ENCODE peak calls at places on chromosome 21, in four cellular contexts. H is coronary artery, F is spleen, E is brain microvascular endothelial cell. O is an unnamed sample.

GRCh38 chr21:37700641-37701202 is 215.5 kb downstream of the KCNJ6 start:
- DNase-seq in H (no peak), F (no peak), E (peak), O (peak)

GRCh38 chr21:14754682-14755081 is 208.6 kb upstream of the SAMSN1 start:
- DNase-seq in H (no peak), F (no peak), E (no peak), O (no peak)

GRCh38 chr21:14403681-14404318 is 20.9 kb upstream of the HSPA13 start:
- DNase-seq in H (no peak), F (no peak), E (peak), O (peak)

GRCh38 chr21:17925000-17925610 is 105.9 kb upstream of the C21orf91 start:
- DNase-seq in H (no peak), F (no peak), E (peak), O (peak)

GRCh38 chr21:14603202-14603601 is 57.1 kb upstream of the SAMSN1 start:
- DNase-seq in H (no peak), F (no peak), E (peak), O (no peak)

GRCh38 chr21:36420571-36421339 is 35.6 kb downstream of the CHAF1B start:
- DNase-seq in H (no peak), F (no peak), E (no peak), O (no peak)

GRCh38 chr21:26554365-26554764 is 18.7 kb downstream of the CYYR1 start:
- DNase-seq in H (no peak), F (no peak), E (no peak), O (no peak)

GRCh38 chr21:23809573-23809972 is 1797.7 kb downstream of the MRPL39 start:
- DNase-seq in H (no peak), F (no peak), E (no peak), O (no peak)

GRCh38 chr21:30408782-30409494 is 13.1 kb downstream of the KRTAP13-1 start:
- DNase-seq in H (no peak), F (no peak), E (peak), O (peak)

GRCh38 chr21:44887126-44887806 is 13.8 kb upstream of the PTTG1IP start:
- DNase-seq in H (no peak), F (peak), E (no peak), O (no peak)

GRCh38 chr21:44293551-44294231 is 6.2 kb upstream of the PFKL start:
- DNase-seq in H (no peak), F (no peak), E (no peak), O (no peak)

GRCh38 chr21:44653656-44654575 is 543 bp downstream of the KRTAP12-4 start:
- DNase-seq in H (no peak), F (no peak), E (no peak), O (no peak)

GRCh38 chr21:43294194-43294902 is 125.5 kb downstream of the CRYAA start:
- DNase-seq in H (no peak), F (peak), E (no peak), O (no peak)

GRCh38 chr21:44350773-44351481 is 2.5 kb upstream of the TRPM2 start:
- DNase-seq in H (no peak), F (no peak), E (no peak), O (no peak)

GRCh38 chr21:21309510-21309909 is 311.3 kb downstream of the NCAM2 start:
- DNase-seq in H (no peak), F (no peak), E (no peak), O (no peak)

GRCh38 chr21:37618081-37618480 is 251.5 kb downstream of the DYRK1A start:
- DNase-seq in H (no peak), F (no peak), E (no peak), O (no peak)

GRCh38 chr21:29376556-29376955 is 77.8 kb downstream of the BACH1 start:
- DNase-seq in H (no peak), F (peak), E (peak), O (peak)

GRCh38 chr21:36706951-36707762 is 8.2 kb downstream of the SIM2 start:
- DNase-seq in H (no peak), F (no peak), E (no peak), O (no peak)

GRCh38 chr21:29875873-29876272 is 63.9 kb downstream of the GRIK1 start:
- DNase-seq in H (no peak), F (no peak), E (no peak), O (no peak)

GRCh38 chr21:44438531-44439210 is 16.6 kb upstream of the LRRC3 start:
- DNase-seq in H (no peak), F (peak), E (no peak), O (no peak)

GRCh38 chr21:28392436-28392835 is 600.2 kb downstream of the LTN1 start:
- DNase-seq in H (no peak), F (no peak), E (no peak), O (no peak)

GRCh38 chr21:14815001-14815400 is 249.8 kb downstream of the NRIP1 start:
- DNase-seq in H (no peak), F (no peak), E (no peak), O (no peak)

GRCh38 chr21:25907573-25908275 is 173.0 kb downstream of the GABPA start:
- DNase-seq in H (no peak), F (no peak), E (no peak), O (no peak)

GRCh38 chr21:36867506-36867905 is 99.0 kb downstream of the HLCS start:
- DNase-seq in H (no peak), F (no peak), E (no peak), O (no peak)

GRCh38 chr21:28016571-28016970 is 976.1 kb downstream of the LTN1 start:
- DNase-seq in H (no peak), F (no peak), E (no peak), O (no peak)

GRCh38 chr21:25384782-25385181 is 222.5 kb downstream of the MRPL39 start:
- DNase-seq in H (no peak), F (no peak), E (no peak), O (no peak)

GRCh38 chr21:36126621-36127110 is 8.2 kb upstream of the CBR3 start:
- DNase-seq in H (no peak), F (no peak), E (no peak), O (no peak)

GRCh38 chr21:14982336-14982735 is 82.5 kb downstream of the NRIP1 start:
- DNase-seq in H (no peak), F (no peak), E (no peak), O (no peak)

GRCh38 chr21:29104239-29104708 is 26.2 kb upstream of the MAP3K7CL start:
- DNase-seq in H (no peak), F (no peak), E (no peak), O (no peak)

GRCh38 chr21:29206445-29206844 is 76.0 kb downstream of the MAP3K7CL start:
- DNase-seq in H (no peak), F (no peak), E (no peak), O (no peak)

GRCh38 chr21:20902511-20902910 is 95.7 kb upstream of the NCAM2 start:
- DNase-seq in H (no peak), F (no peak), E (no peak), O (no peak)

GRCh38 chr21:25409992-25410391 is 197.3 kb downstream of the MRPL39 start:
- DNase-seq in H (no peak), F (no peak), E (no peak), O (no peak)

GRCh38 chr21:21383126-21383525 is 384.9 kb downstream of the NCAM2 start:
- DNase-seq in H (no peak), F (no peak), E (peak), O (no peak)

GRCh38 chr21:44773291-44773932 is 28.2 kb downstream of the UBE2G2 start:
- DNase-seq in H (peak), F (peak), E (no peak), O (no peak)

GRCh38 chr21:25979845-25980433 is 190.6 kb downstream of the APP start:
- DNase-seq in H (no peak), F (no peak), E (no peak), O (no peak)

GRCh38 chr21:44078411-44078981 is 28.7 kb upstream of the PWP2 start:
- DNase-seq in H (no peak), F (no peak), E (no peak), O (no peak)

GRCh38 chr21:45067462-45068285 is 6.7 kb upstream of the ADARB1 start:
- DNase-seq in H (no peak), F (no peak), E (no peak), O (no peak)

GRCh38 chr21:44718571-44718970 is 7.2 kb upstream of the TSPEAR start:
- DNase-seq in H (no peak), F (no peak), E (no peak), O (no peak)

GRCh38 chr21:16304700-16305099 is 574.9 kb downstream of the USP25 start:
- DNase-seq in H (no peak), F (no peak), E (no peak), O (no peak)

GRCh38 chr21:16309250-16309971 is 579.6 kb downstream of the USP25 start:
- DNase-seq in H (no peak), F (no peak), E (peak), O (no peak)

GRCh38 chr21:16308269-16308668 is 578.5 kb downstream of the USP25 start:
- DNase-seq in H (no peak), F (no peak), E (no peak), O (no peak)

GRCh38 chr21:16305686-16306085 is 575.9 kb downstream of the USP25 start:
- DNase-seq in H (no peak), F (no peak), E (peak), O (no peak)

DNA sequence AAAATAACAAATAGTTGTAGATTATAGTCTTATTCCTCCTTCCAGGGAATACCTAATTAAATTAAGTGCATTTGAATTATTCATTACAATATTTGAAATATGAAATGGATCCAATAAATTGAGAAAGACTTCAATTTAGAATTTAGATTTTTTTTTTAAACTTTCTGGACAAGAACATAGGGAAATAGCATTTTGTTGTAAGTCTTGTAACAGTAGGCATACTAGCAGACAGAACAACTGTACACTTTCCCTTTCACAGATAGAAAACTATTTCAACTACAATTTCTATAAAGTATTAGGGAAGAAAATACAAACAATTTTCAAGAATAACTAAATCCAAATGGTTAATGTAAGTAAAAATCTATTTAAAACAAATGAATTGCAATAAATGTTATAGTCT is 577.5 kb downstream of the USP25 start:
- DNase-seq in H (no peak), F (no peak), E (no peak), O (no peak)
- H3K4me3 ChIP-seq in H (peak), F (no peak), E (peak), O (no peak)

DNA sequence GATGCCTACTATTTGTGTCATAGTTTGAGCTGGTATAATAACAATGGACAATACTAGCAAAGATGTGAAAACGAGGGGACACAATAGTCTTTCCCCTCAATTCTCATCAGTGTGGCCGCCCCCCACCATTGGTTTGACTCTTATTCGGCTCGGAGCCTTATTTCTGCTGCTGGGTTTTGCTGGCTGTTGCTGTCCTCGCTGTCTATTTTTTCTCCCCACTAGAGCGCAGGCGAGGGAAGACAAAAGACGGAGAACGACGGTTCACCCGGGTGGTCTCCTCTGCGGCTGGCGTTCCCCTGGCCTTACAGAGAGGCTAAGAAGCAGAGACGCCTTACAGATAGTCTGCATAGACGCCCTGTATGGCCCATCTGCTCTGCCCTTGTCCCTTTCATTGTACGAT is 19.4 kb downstream of the CLIC6 start:
- DNase-seq in H (no peak), F (no peak), E (peak), O (no peak)
- TF ChIP-seq CTCF in H (no peak), F (peak), E (no peak), O (peak)

GRCh38 chr21:39346671-39347327 is 2.1 kb downstream of the HMGN1 start:
- DNase-seq in H (no peak), F (no peak), E (no peak), O (no peak)
- H3K4me3 ChIP-seq in H (no peak), F (peak), E (peak), O (peak)

GRCh38 chr21:42234026-42234425 is 15.1 kb downstream of the ABCG1 start:
- DNase-seq in H (no peak), F (peak), E (no peak), O (no peak)

GRCh38 chr21:42231761-42232160 is 12.8 kb downstream of the ABCG1 start:
- DNase-seq in H (no peak), F (peak), E (no peak), O (no peak)

GRCh38 chr21:42234464-42235241 is 15.7 kb downstream of the ABCG1 start:
- DNase-seq in H (no peak), F (peak), E (peak), O (no peak)

GRCh38 chr21:42232176-42232825 is 13.4 kb downstream of the ABCG1 start:
- DNase-seq in H (no peak), F (peak), E (no peak), O (no peak)

GRCh38 chr21:42233067-42233981 is 14.4 kb downstream of the ABCG1 start:
- DNase-seq in H (peak), F (peak), E (peak), O (no peak)
- TF ChIP-seq CTCF in H (no peak), F (peak), E (peak), O (no peak)

GRCh38 chr21:33542640-33543504 is at the start of gene SON:
- DNase-seq in H (peak), F (peak), E (peak), O (peak)

GRCh38 chr21:33541105-33541711 is 709 bp downstream of the GART start:
- DNase-seq in H (no peak), F (no peak), E (no peak), O (no peak)

GRCh38 chr21:33539612-33540011 is 2.3 kb downstream of the GART start:
- DNase-seq in H (no peak), F (no peak), E (peak), O (no peak)

GRCh38 chr21:33541756-33542639 is at the start of gene GART:
- DNase-seq in H (peak), F (peak), E (peak), O (peak)

GRCh38 chr21:33540711-33541104 is 1.2 kb downstream of the GART start:
- DNase-seq in H (no peak), F (no peak), E (no peak), O (no peak)
- H3K4me3 ChIP-seq in H (no peak), F (peak), E (peak), O (peak)

DNA sequence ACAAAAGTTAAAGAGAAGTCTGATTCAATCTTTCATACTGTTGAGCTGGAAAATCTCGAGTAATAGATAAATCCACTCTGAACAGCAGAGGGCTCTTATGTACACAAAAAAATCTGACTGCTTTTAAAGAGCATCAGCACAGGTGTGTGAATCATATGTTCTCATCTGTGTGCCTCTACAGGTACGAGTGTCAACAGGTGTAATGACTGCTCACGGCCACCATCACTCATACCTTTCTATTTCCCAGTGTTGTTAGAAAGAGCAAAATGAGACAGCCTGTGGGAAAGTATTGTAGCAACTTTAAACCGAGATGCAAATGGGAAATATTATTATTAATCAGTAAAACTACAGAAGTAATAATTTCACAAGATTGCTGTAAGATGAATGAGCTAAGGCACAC is 49.0 kb upstream of the SCAF4 start:
- DNase-seq in H (no peak), F (no peak), E (no peak), O (no peak)
- TF ChIP-seq CTCF in H (no peak), F (no peak), E (no peak), O (no peak)

GRCh38 chr21:7951854-7952519 is 2569.4 kb upstream of the TPTE start:
- DNase-seq in H (no peak), F (no peak), E (no peak), O (no peak)
- H3K4me3 ChIP-seq in H (no peak), F (no peak), E (no peak), O (no peak)

GRCh38 chr21:46096596-46096981 is 1.3 kb upstream of the COL6A2 start:
- DNase-seq in H (peak), F (no peak), E (no peak), O (no peak)
- TF ChIP-seq CTCF in H (no peak), F (no peak), E (no peak), O (no peak)